ENCODE peak calls at places on chromosomes 2 and 18, in five cellular contexts. N is stomach, D is BJ, S is esophagus muscularis mucosa, I is dorsolateral prefrontal cortex. K is an unnamed sample.

GRCh38 chr2:120562218-120563005 is 173.3 kb upstream of the GLI2 start:
- DNase-seq in I (no peak), D (no peak), N (no peak), S (no peak), K (no peak)

GRCh38 chr2:60512641-60513040 is 40.8 kb downstream of the BCL11A start:
- DNase-seq in I (no peak), N (no peak), S (no peak), D (no peak), K (no peak)

GRCh38 chr2:161204846-161205245 is 44.6 kb downstream of the TANK start:
- DNase-seq in N (no peak), D (no peak), S (no peak), I (no peak), K (no peak)

GRCh38 chr18:61579581-61579980 is 246.4 kb downstream of the CDH20 start:
- DNase-seq in I (no peak), S (no peak), N (no peak), D (no peak), K (no peak)

GRCh38 chr18:47294801-47295200 is 43.3 kb upstream of the SKOR2 start:
- DNase-seq in N (no peak), D (no peak), S (no peak), I (no peak), K (no peak)

GRCh38 chr2:99552529-99552928 is 62.7 kb upstream of the REV1 start:
- DNase-seq in I (no peak), S (no peak), N (peak), D (no peak), K (no peak)

GRCh38 chr18:5600376-5601071 is 56.7 kb upstream of the EPB41L3 start:
- DNase-seq in D (no peak), I (no peak), N (no peak), S (no peak), K (no peak)

GRCh38 chr2:216950547-216950946 is 90.7 kb upstream of the TNP1 start:
- DNase-seq in N (no peak), I (no peak), S (no peak), D (no peak), K (no peak)

GRCh38 chr2:184599875-184600227 is 1.5 kb downstream of the ZNF804A start:
- DNase-seq in S (no peak), D (no peak), N (no peak), I (no peak), K (no peak)

GRCh38 chr18:59517446-59518171 is 158.5 kb upstream of the LMAN1 start:
- DNase-seq in S (no peak), D (no peak), N (no peak), I (no peak), K (no peak)

GRCh38 chr2:42847596-42848151 is 55.3 kb upstream of the HAAO start:
- DNase-seq in N (no peak), I (peak), D (no peak), S (no peak), K (no peak)

GRCh38 chr2:221999702-222000101 is 299.1 kb downstream of the PAX3 start:
- DNase-seq in D (peak), N (no peak), I (no peak), S (no peak), K (no peak)

GRCh38 chr2:24625728-24626484 is 134.9 kb downstream of the NCOA1 start:
- DNase-seq in N (no peak), I (no peak), D (no peak), S (no peak), K (no peak)

GRCh38 chr18:23281626-23282436 is 146.5 kb downstream of the CABLES1 start:
- DNase-seq in D (no peak), I (no peak), N (no peak), S (no peak), K (no peak)

GRCh38 chr2:222828572-222828971 is 32.3 kb upstream of the ACSL3 start:
- DNase-seq in I (no peak), D (no peak), S (no peak), N (no peak), K (no peak)

GRCh38 chr2:177433402-177433801 is 40.8 kb downstream of the AGPS start:
- DNase-seq in I (no peak), D (no peak), S (no peak), N (no peak), K (no peak)

GRCh38 chr2:42054657-42055430 is 7.0 kb downstream of the PKDCC start:
- DNase-seq in N (peak), D (no peak), I (no peak), S (no peak), K (no peak)

GRCh38 chr18:67651438-67651837 is 134.9 kb upstream of the DSEL start:
- DNase-seq in D (no peak), N (no peak), I (no peak), S (no peak), K (no peak)

GRCh38 chr2:190862591-190862991 is 18.0 kb upstream of the GLS start:
- DNase-seq in D (peak), S (no peak), N (no peak), I (no peak), K (no peak)

GRCh38 chr2:202425036-202425435 is 48.9 kb downstream of the BMPR2 start:
- DNase-seq in S (no peak), I (no peak), D (no peak), N (no peak), K (no peak)

GRCh38 chr18:9094307-9095226 is 7.9 kb upstream of the NDUFV2 start:
- DNase-seq in S (peak), N (no peak), D (peak), I (no peak), K (no peak)

GRCh38 chr2:34107811-34108210 is 508.7 kb upstream of the FAM98A start:
- DNase-seq in D (no peak), N (no peak), S (no peak), I (no peak), K (no peak)

GRCh38 chr2:152573168-152573567 is 144.1 kb downstream of the PRPF40A start:
- DNase-seq in I (peak), N (no peak), D (peak), S (peak), K (no peak)

GRCh38 chr2:102975996-102976636 is 214.3 kb downstream of the TMEM182 start:
- DNase-seq in D (no peak), N (no peak), S (no peak), I (peak), K (no peak)

GRCh38 chr2:127175821-127176354 is 44.2 kb downstream of the CYP27C1 start:
- DNase-seq in D (peak), N (peak), I (peak), S (no peak), K (no peak)

GRCh38 chr2:127174977-127175376 is 45.1 kb downstream of the CYP27C1 start:
- DNase-seq in D (no peak), I (no peak), S (no peak), N (no peak), K (no peak)

GRCh38 chr2:127175406-127175805 is 44.7 kb downstream of the CYP27C1 start:
- DNase-seq in N (no peak), D (no peak), I (no peak), S (no peak), K (no peak)

GRCh38 chr2:127177617-127178278 is 42.4 kb downstream of the CYP27C1 start:
- DNase-seq in N (peak), I (peak), S (no peak), D (no peak), K (no peak)

DNA sequence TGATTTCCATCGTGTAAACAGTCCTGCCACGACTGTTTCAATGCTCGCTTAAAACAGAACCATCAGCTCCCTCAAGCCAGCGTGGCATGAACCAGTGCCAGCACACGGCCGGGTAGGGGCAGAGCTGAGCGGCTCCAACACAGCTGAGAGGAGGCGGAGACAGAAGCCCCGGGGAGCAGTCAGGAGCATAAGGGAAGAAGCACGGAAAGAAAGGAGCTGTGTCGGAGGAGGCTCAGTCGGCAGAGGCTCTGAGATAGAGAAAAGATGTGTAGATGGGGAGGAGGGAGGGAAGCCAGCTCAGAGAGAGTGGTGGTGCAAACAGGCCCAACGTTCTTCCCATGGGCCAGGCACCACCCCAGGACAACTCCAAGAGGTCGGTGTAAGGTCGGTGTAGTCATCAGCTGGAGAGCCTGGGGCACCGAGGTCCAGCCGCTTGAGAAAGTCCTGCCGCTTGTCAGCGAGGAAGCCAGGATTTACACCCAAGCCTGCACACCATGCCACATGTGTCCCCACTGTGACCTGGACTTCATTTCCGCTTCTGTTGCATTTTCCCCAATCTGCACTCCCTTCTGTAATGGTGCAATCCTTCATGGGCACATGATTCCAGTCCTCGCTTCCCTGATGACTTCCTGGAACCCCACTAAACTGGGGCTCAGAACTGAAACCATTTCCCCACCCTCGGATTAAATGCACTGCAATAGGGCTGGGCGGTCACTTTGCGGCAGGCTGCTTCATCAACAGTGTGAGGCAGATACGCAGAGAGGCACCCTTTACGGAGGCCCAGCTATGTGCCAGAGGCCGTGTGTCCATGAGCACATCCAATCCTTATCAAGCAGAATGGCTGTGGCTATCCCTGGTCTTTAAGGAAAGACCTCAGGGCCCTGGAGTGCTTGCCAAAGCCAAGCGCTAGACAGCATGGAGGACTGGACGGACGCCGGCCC is 43.5 kb downstream of the CYP27C1 start:
- DNase-seq in D (peak), S (no peak), N (peak), I (peak), K (no peak)
- TF ChIP-seq CTCF in D (peak), S (no peak), N (no peak), I (peak), K (no peak)

GRCh38 chr18:79478484-79479113 is 82.9 kb downstream of the NFATC1 start:
- DNase-seq in N (no peak), I (no peak), D (no peak), S (no peak), K (no peak)
- TF ChIP-seq CTCF in N (no peak), I (no peak), D (no peak), S (no peak), K (no peak)

DNA sequence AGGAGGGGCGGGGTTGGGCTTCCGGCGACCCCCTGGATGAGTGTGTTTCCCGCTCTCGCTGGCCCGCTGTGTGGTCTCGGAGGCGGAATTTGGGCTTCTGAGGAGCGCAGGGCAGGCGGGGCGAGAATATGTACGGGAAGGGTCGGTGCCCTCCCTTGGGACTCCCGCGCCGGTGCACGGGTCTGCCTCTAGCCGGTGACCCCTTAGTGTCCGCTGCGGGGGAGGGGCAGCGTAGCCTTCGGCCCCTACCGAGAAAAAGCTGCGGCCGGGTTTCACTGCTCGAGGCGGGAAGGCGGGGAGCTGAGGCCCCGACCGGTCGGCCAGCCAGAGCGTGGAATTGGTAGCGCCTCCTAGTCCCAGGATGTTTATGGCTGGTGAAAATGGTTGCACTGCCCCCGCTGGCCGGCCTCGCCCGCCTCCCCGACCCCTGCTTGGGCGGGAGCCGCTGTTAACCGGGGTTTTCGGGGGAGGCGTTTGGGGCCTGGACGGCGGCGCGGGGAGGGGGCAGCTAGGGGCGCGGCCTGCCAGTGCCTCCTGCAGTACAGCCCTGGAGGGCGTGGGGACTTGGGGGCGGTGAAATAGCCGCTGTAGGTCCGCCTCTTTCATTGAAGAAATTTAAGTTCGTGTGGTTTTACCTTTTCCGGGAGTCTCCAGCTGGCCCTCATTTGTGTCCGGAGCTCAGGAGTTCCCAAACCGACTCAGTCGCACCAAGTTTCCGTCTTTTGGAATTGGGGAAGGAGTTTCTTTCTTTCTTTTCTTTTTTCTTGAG is at the start of gene UGP2:
- DNase-seq in S (peak), I (peak), D (peak), N (peak), K (peak)
- TF ChIP-seq CTCF in S (no peak), I (peak), D (peak), N (no peak), K (no peak)

GRCh38 chr18:26654173-26655009 is 106.0 kb upstream of the KCTD1 start:
- DNase-seq in I (no peak), D (no peak), S (no peak), N (no peak), K (no peak)
- TF ChIP-seq CTCF in I (peak), D (no peak), S (no peak), N (no peak), K (no peak)